ENCODE peak calls at places on chromosomes 6 and 20, in six cellular contexts. Q is suprapubic skin, O is HepG2, B is spleen, U is esophagus muscularis mucosa, H is breast epithelium. T is an unnamed sample.

GRCh38 chr20:12925214-12925755 is 83.5 kb upstream of the SPTLC3 start:
- DNase-seq in Q (no peak), O (peak; percentile 89), B (no peak), U (no peak), H (no peak), T (peak; percentile 23)

GRCh38 chr6:112927641-112928040 is 580.5 kb downstream of the RFPL4B start:
- DNase-seq in Q (no peak), O (no peak), B (no peak), U (no peak), H (no peak), T (no peak)

GRCh38 chr20:6956056-6956455 is 188.6 kb downstream of the BMP2 start:
- DNase-seq in Q (no peak), O (no peak), B (no peak), U (no peak), H (no peak), T (no peak)

GRCh38 chr6:29747688-29748250 is 24.5 kb downstream of the HLA-F start:
- DNase-seq in Q (no peak), O (no peak), B (no peak), U (no peak), H (no peak), T (peak; percentile 26)

GRCh38 chr20:57785720-57786119 is 75.9 kb upstream of the PMEPA1 start:
- DNase-seq in Q (peak; percentile 40), O (no peak), B (peak; percentile 22), U (no peak), H (no peak), T (no peak)

GRCh38 chr6:116410945-116411623 is 40.3 kb downstream of the DSE start:
- DNase-seq in Q (no peak), O (no peak), B (no peak), U (no peak), H (no peak), T (no peak)

GRCh38 chr6:146999766-147000165 is 204.5 kb upstream of the STXBP5 start:
- DNase-seq in Q (no peak), O (no peak), B (no peak), U (no peak), H (no peak), T (no peak)

GRCh38 chr20:49418832-49419231 is 63.6 kb downstream of the KCNB1 start:
- DNase-seq in Q (no peak), O (no peak), B (no peak), U (no peak), H (no peak), T (no peak)

GRCh38 chr6:108944058-108944457 is 95.8 kb downstream of the ARMC2 start:
- DNase-seq in Q (no peak), O (no peak), B (no peak), U (no peak), H (no peak), T (no peak)

GRCh38 chr6:10418862-10419748 is 4.2 kb upstream of the TFAP2A start:
- DNase-seq in Q (peak; percentile 72), O (no peak), B (no peak), U (no peak), H (peak; percentile 87), T (no peak)

GRCh38 chr6:25606151-25606550 is 45.9 kb upstream of the SCGN start:
- DNase-seq in Q (no peak), O (no peak), B (no peak), U (no peak), H (no peak), T (no peak)

GRCh38 chr6:17962436-17963031 is 24.9 kb downstream of the KIF13A start:
- DNase-seq in Q (no peak), O (no peak), B (no peak), U (no peak), H (peak; percentile 75), T (no peak)

GRCh38 chr6:142013875-142014495 is 118.7 kb upstream of the GJE1 start:
- DNase-seq in Q (no peak), O (no peak), B (no peak), U (no peak), H (no peak), T (no peak)

GRCh38 chr6:142011775-142012174 is 121.0 kb upstream of the GJE1 start:
- DNase-seq in Q (no peak), O (no peak), B (no peak), U (no peak), H (no peak), T (no peak)

GRCh38 chr6:142015011-142015410 is 117.7 kb upstream of the GJE1 start:
- DNase-seq in Q (no peak), O (no peak), B (no peak), U (no peak), H (no peak), T (no peak)

GRCh38 chr6:142014515-142014914 is 118.2 kb upstream of the GJE1 start:
- DNase-seq in Q (no peak), O (no peak), B (no peak), U (no peak), H (no peak), T (no peak)

DNA sequence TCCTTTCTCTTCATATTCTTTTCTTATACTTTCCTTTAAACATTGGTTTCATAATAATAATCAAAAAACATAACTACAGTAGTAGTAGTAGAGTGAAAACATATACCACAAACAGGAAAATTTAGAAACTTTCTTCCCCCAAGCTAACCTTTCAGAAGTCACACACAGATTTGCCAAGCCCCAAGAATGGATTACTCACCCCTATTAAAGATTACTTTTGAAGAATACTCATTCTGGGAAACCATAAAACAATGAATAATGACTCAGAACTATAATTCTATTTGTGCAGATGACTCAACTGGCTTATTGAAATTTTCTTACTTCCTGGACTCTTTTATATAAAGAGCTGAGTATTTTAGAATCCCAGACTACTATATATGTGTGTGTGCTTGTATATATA is 119.4 kb upstream of the GJE1 start:
- DNase-seq in Q (no peak), O (no peak), B (no peak), U (no peak), H (no peak), T (no peak)
- TF ChIP-seq POLR2AphosphoS5 in Q (no peak), O (no peak), B (no peak), U (no peak), H (no peak), T (no peak)

GRCh38 chr20:63538204-63539091 is 1.3 kb upstream of the PTK6 start:
- DNase-seq in Q (no peak), O (peak; percentile 67), B (no peak), U (no peak), H (peak; percentile 88), T (no peak)

GRCh38 chr20:63539092-63539430 is 1.9 kb upstream of the PTK6 start:
- DNase-seq in Q (no peak), O (no peak), B (no peak), U (no peak), H (no peak), T (no peak)

GRCh38 chr20:63541371-63541770 is 4.2 kb upstream of the PTK6 start:
- DNase-seq in Q (no peak), O (no peak), B (no peak), U (no peak), H (no peak), T (no peak)

GRCh38 chr20:63540417-63541186 is 3.4 kb upstream of the PTK6 start:
- DNase-seq in Q (no peak), O (no peak), B (no peak), U (no peak), H (no peak), T (no peak)

DNA sequence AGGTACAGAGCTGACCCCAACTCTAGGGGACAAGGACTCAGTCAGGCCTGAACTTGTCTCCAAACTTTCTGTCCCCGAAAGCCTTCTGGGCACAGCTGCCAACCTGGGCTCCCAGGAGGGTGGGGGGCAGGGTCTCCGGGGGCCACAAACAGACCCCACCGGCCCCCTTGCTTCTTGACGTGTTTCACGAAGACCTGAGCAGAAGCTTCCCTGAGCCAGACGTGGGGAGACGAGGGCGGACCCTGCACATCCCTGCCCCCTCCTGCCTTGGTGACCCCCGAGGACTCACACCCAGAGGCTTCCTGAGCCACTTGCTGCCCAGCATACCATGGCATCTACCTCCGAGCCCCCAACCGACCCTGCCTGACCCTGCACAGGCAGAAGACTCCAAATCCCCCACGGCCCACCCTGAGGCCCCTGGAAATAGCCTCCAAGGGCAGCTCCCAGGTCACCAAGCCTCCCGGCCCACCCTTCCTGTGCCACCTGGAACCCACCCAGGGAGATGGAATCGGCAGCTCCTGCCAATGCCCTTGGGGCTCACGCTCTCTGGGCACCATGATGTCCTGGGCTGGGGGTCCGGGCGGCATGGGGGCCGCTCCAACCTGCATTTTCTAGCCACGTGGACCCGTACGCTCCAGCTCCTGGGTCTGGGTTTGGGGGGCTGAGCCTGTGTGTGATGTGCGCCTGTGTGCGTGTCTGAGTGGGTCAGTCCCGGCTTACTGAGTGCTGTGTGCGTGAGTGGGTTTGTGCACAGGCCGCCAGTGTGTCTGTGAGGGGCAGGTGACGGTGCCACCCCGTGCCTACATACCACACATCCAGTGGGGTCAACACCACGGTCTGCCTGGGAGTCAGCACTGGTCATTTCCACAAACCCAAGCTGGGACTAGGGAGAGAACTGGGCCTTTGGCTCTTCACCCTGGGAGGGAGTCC is 2.5 kb upstream of the PTK6 start:
- DNase-seq in Q (no peak), O (no peak), B (no peak), U (no peak), H (no peak), T (no peak)
- TF ChIP-seq POLR2AphosphoS5 in Q (no peak), O (no peak), B (peak; percentile 7), U (no peak), H (no peak), T (no peak)

GRCh38 chr20:51937780-51938179 is 135.5 kb upstream of the SALL4 start:
- DNase-seq in Q (no peak), O (no peak), B (no peak), U (no peak), H (no peak), T (no peak)

GRCh38 chr20:51931321-51931720 is 129.0 kb upstream of the SALL4 start:
- DNase-seq in Q (no peak), O (peak; percentile 30), B (no peak), U (no peak), H (no peak), T (no peak)

GRCh38 chr20:51930775-51931174 is 128.5 kb upstream of the SALL4 start:
- DNase-seq in Q (no peak), O (no peak), B (no peak), U (no peak), H (no peak), T (no peak)

GRCh38 chr20:51935003-51935358 is 132.7 kb upstream of the SALL4 start:
- DNase-seq in Q (no peak), O (no peak), B (no peak), U (no peak), H (no peak), T (no peak)

GRCh38 chr20:51934301-51935002 is 132.1 kb upstream of the SALL4 start:
- DNase-seq in Q (no peak), O (no peak), B (no peak), U (no peak), H (no peak), T (no peak)
- TF ChIP-seq POLR2AphosphoS5 in Q (no peak), O (no peak), B (no peak), U (no peak), H (no peak), T (no peak)

GRCh38 chr6:31631209-31631608 is 10.7 kb downstream of the PRRC2A start:
- DNase-seq in Q (no peak), O (no peak), B (no peak), U (no peak), H (no peak), T (no peak)

GRCh38 chr6:31632279-31632946 is 11.9 kb downstream of the PRRC2A start:
- DNase-seq in Q (no peak), O (no peak), B (no peak), U (no peak), H (no peak), T (no peak)

GRCh38 chr6:31630177-31630934 is 9.8 kb downstream of the PRRC2A start:
- DNase-seq in Q (no peak), O (no peak), B (no peak), U (no peak), H (no peak), T (no peak)

GRCh38 chr6:31633447-31633846 is 12.9 kb downstream of the PRRC2A start:
- DNase-seq in Q (no peak), O (no peak), B (no peak), U (no peak), H (no peak), T (no peak)

GRCh38 chr6:31631681-31632278 is 11.3 kb downstream of the PRRC2A start:
- DNase-seq in Q (no peak), O (no peak), B (no peak), U (no peak), H (no peak), T (no peak)
- TF ChIP-seq POLR2AphosphoS5 in Q (no peak), O (peak; percentile 19), B (peak; percentile 80), U (no peak), H (no peak), T (peak; percentile 62)

T was measured in GM12892.